ENCODE peak calls at places on chromosomes 16 and 17, in five cellular contexts. K, J, M, H and Q are unnamed samples.

GRCh38 chr16:86901483-86901882 is 323.1 kb downstream of the FOXL1 start:
- DNase-seq in M (no peak), H (no peak), J (no peak), K (peak), Q (no peak)

GRCh38 chr17:47905221-47905733 is 9.2 kb downstream of the SP2 start:
- DNase-seq in K (peak), M (no peak), J (no peak), H (peak), Q (no peak)

GRCh38 chr17:8173871-8174322 is 2.3 kb downstream of the TMEM107 start:
- DNase-seq in M (no peak), J (no peak), H (no peak), K (no peak), Q (no peak)

GRCh38 chr17:43676471-43676870 is 14.7 kb upstream of the MEOX1 start:
- DNase-seq in J (no peak), H (no peak), K (no peak), M (no peak), Q (no peak)

GRCh38 chr16:71293921-71294320 is 4.7 kb upstream of the CMTR2 start:
- DNase-seq in H (no peak), M (no peak), J (no peak), K (peak), Q (no peak)

GRCh38 chr16:27264151-27264550 is 4.4 kb downstream of the NSMCE1 start:
- DNase-seq in K (peak), H (no peak), M (peak), J (no peak), Q (no peak)

GRCh38 chr17:15944720-15945492 is at the start of gene ADORA2B:
- DNase-seq in J (no peak), M (no peak), H (peak), K (peak), Q (no peak)

GRCh38 chr16:49459953-49460735 is 86.5 kb downstream of the C16orf78 start:
- DNase-seq in M (no peak), J (no peak), K (no peak), H (no peak), Q (no peak)

GRCh38 chr16:73735018-73735417 is 561.6 kb upstream of the PSMD7 start:
- DNase-seq in K (peak), H (no peak), M (no peak), J (no peak), Q (no peak)

GRCh38 chr16:4116328-4117249 is at the start of gene ADCY9:
- DNase-seq in M (peak), K (peak), J (peak), H (peak), Q (no peak)

GRCh38 chr16:78317871-78318270 is 218.4 kb downstream of the WWOX start:
- DNase-seq in H (no peak), M (no peak), K (no peak), J (no peak), Q (no peak)

GRCh38 chr16:1071561-1072225 is 854 bp upstream of the SSTR5 start:
- DNase-seq in K (no peak), J (no peak), M (no peak), H (no peak), Q (no peak)

GRCh38 chr17:49459401-49459984 is 35.6 kb upstream of the NGFR start:
- DNase-seq in K (peak), J (no peak), M (no peak), H (no peak), Q (no peak)

GRCh38 chr17:40647549-40648325 is at the start of gene SMARCE1:
- DNase-seq in H (peak), J (peak), K (peak), M (peak), Q (peak)

GRCh38 chr17:65743313-65743665 is 181.8 kb upstream of the AXIN2 start:
- DNase-seq in M (no peak), J (no peak), K (peak), H (no peak), Q (no peak)

GRCh38 chr16:83768976-83769375 is 38.8 kb upstream of the HSBP1 start:
- DNase-seq in K (peak), M (no peak), J (no peak), H (no peak), Q (no peak)

GRCh38 chr17:29682987-29683386 is 60.3 kb upstream of the CORO6 start:
- DNase-seq in K (peak), J (no peak), M (no peak), H (no peak), Q (no peak)

GRCh38 chr17:80892019-80892855 is 99.4 kb upstream of the CHMP6 start:
- DNase-seq in H (peak), K (peak), M (peak), J (peak), Q (no peak)

GRCh38 chr16:9226924-9227323 is 135.5 kb downstream of the HAPSTR1 start:
- DNase-seq in J (no peak), M (no peak), K (no peak), H (no peak), Q (no peak)

GRCh38 chr16:84096447-84097005 is 20.2 kb downstream of the MBTPS1 start:
- DNase-seq in M (no peak), K (no peak), J (no peak), H (peak), Q (no peak)

DNA sequence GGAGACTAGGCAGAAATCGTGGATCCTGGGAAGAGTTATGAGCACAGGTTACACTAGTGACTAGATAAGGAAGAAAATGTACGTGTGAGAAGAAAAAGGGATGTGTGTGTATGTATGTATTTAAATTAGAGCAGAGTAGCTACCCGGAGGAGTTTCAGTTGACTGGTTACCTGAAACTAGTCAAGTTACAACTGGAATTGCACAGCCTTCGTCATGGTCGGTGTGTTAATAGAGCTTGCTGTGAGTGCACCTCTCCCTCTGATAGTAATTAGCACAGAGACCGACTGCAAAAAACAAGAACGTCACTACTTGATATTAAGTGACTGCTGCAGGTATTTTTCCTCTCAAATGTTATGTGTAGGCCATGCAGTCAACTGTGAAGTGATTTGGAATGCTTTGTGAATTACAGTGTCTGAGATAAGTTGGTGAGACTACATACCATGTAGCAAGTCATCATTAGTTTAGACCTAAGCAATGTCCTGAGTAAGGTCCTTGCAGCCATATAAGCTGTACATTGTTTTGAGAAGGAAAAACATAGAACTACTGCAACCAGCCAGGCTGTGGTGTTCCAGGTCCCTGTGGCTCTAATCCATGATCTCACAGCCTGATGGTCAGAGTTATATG is 95.7 kb downstream of the WNT3 start:
- DNase-seq in H (no peak), J (no peak), M (no peak), K (no peak), Q (no peak)
- H3K27ac ChIP-seq in H (no peak), J (no peak), M (no peak), K (no peak), Q (no peak)

GRCh38 chr17:76317535-76317934 is 9.5 kb upstream of the QRICH2 start:
- DNase-seq in K (no peak), J (no peak), H (no peak), M (no peak), Q (no peak)

GRCh38 chr17:76318586-76318985 is 10.5 kb upstream of the QRICH2 start:
- DNase-seq in H (no peak), K (no peak), M (no peak), J (no peak), Q (no peak)

GRCh38 chr17:76309461-76309860 is 1.4 kb upstream of the QRICH2 start:
- DNase-seq in K (no peak), H (no peak), M (no peak), J (no peak), Q (no peak)

GRCh38 chr17:76314392-76315227 is 6.5 kb upstream of the QRICH2 start:
- DNase-seq in K (peak), M (no peak), J (no peak), H (peak), Q (no peak)
- H3K27ac ChIP-seq in K (no peak), M (no peak), J (no peak), H (peak), Q (no peak)

GRCh38 chr17:17108681-17109049 is 66.4 kb downstream of the MPRIP start:
- DNase-seq in J (no peak), H (peak), K (no peak), M (no peak), Q (no peak)

GRCh38 chr17:17105976-17106375 is 63.7 kb downstream of the MPRIP start:
- DNase-seq in H (no peak), J (no peak), K (no peak), M (no peak), Q (no peak)

GRCh38 chr17:17107891-17108680 is 65.8 kb downstream of the MPRIP start:
- DNase-seq in J (no peak), M (no peak), H (no peak), K (peak), Q (no peak)

GRCh38 chr17:17106716-17107115 is 64.5 kb downstream of the MPRIP start:
- DNase-seq in H (no peak), K (peak), M (no peak), J (no peak), Q (no peak)

GRCh38 chr17:17107281-17107680 is 65.0 kb downstream of the MPRIP start:
- DNase-seq in J (no peak), H (no peak), K (no peak), M (no peak), Q (no peak)
- H3K27ac ChIP-seq in J (peak), H (no peak), K (peak), M (no peak), Q (no peak)

DNA sequence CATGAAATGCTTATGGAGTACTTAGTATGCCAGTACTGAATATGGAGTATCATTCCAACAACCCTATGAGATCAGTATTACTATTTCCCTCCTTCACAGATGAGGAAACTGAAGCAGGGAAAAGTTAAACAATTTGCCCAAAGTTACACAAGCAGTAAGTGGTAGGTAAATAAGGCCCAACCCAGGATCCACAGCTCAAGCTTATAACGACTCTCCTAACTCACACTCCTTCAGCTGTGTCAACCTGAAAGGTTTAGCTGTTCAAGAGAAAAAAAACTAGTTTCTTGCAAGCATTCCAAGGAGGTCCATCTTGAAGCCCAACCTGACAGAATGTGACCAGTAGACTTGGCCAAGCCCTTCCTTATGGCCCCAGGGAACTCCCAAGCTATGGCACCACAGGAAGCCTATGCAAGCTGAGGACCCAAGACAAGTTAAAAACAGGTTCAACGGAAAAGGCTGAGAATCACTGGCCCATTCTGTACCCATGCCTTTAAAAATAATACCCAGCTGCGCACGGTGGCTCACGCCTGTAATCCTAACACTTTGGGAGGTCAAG is 6.5 kb downstream of the CRK start:
- DNase-seq in K (no peak), M (no peak), H (no peak), J (no peak), Q (no peak)
- H3K27ac ChIP-seq in K (no peak), M (no peak), H (no peak), J (no peak), Q (no peak)

GRCh38 chr16:88743693-88744519 is 37.6 kb downstream of the CTU2 start:
- DNase-seq in M (peak), J (peak), K (peak), H (peak), Q (peak)
- H3K27ac ChIP-seq in M (peak), J (no peak), K (no peak), H (peak), Q (no peak)

DNA sequence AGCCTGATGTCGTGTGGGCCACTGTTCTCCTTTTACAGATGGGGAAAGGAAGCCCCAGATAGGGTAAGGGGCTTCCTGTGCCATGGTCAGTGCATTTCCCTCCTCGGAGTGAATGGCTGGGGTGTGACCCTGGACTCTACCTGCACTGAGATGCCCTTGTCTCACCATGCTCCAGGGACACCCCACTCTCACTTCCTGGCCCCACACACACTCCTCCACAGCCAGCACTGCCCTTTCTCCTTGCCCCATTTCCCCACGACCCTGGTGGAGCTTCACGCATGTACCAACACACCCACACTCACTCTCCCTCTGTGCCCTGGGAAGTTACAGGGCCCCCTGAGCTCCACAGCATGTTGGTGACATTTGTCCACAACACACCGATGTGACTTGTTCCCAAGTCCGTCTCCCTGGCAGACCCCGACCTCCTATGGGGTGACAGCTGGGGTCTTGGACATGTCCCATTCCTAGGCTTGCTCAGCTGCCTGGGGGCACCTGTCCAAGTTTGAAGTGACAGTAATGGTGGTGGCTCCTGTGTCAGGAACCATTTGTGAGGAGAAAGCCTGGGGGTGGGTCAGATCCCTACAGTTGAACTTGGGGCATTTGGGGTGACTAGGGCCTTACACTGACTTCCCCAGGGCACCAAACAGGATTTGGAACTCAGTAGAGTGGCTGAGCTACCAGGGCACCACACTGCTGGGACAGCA is 47.4 kb downstream of the PECAM1 start:
- DNase-seq in K (no peak), H (no peak), M (no peak), J (no peak), Q (no peak)
- H3K27ac ChIP-seq in K (no peak), H (no peak), M (no peak), J (peak), Q (no peak)

GRCh38 chr16:57169327-57169726 is 16.5 kb downstream of the PSME3IP1 start:
- DNase-seq in J (no peak), K (no peak), H (no peak), M (no peak), Q (no peak)
- H3K27ac ChIP-seq in J (no peak), K (peak), H (no peak), M (no peak), Q (no peak)

GRCh38 chr16:50988441-50988840 is 162.6 kb downstream of the SALL1 start:
- DNase-seq in K (no peak), M (no peak), J (no peak), H (no peak), Q (no peak)
- H3K27ac ChIP-seq in K (no peak), M (no peak), J (no peak), H (no peak), Q (no peak)

GRCh38 chr17:75845933-75846700 is 1.9 kb upstream of the UNC13D start:
- DNase-seq in J (no peak), H (no peak), K (no peak), M (no peak), Q (no peak)

GRCh38 chr17:75847595-75848522 is 3.7 kb upstream of the UNC13D start:
- DNase-seq in M (no peak), K (no peak), J (no peak), H (no peak), Q (no peak)

GRCh38 chr17:75848523-75849303 is 4.5 kb upstream of the UNC13D start:
- DNase-seq in K (peak), H (peak), M (peak), J (peak), Q (no peak)

GRCh38 chr17:75845058-75845711 is 981 bp upstream of the UNC13D start:
- DNase-seq in J (peak), H (peak), M (peak), K (peak), Q (peak)

GRCh38 chr17:75846701-75847594 is 2.7 kb upstream of the UNC13D start:
- DNase-seq in H (no peak), M (no peak), K (no peak), J (no peak), Q (no peak)
- H3K27ac ChIP-seq in H (peak), M (peak), K (peak), J (no peak), Q (no peak)